ENCODE peak calls at places on chromosome 12, in six cellular contexts. One of them, this sample, is unnamed. For H3K4me1, the result is how much of the 10 kb centered on the place peaks cover.

GRCh38 chr12:26114720-26115406 is 10.0 kb downstream of the BHLHE41 start:
- DNase-seq in CD8-positive, alpha-beta memory T cell: no peak
- DNase-seq in cardiac muscle cell: no peak
- DNase-seq in foreskin keratinocyte: no peak
- DNase-seq in Peyer's patch: no peak
- DNase-seq in IMR-90: no peak
- DNase-seq in this sample: no peak

GRCh38 chr12:20567413-20567812 is 127.7 kb upstream of the SLCO1C1 start:
- DNase-seq in foreskin keratinocyte: no peak
- DNase-seq in IMR-90: peak
- DNase-seq in cardiac muscle cell: no peak
- DNase-seq in Peyer's patch: no peak
- DNase-seq in CD8-positive, alpha-beta memory T cell: no peak
- DNase-seq in this sample: no peak

GRCh38 chr12:92908108-92908507 is 21.0 kb downstream of the EEA1 start:
- DNase-seq in cardiac muscle cell: no peak
- DNase-seq in CD8-positive, alpha-beta memory T cell: no peak
- DNase-seq in IMR-90: no peak
- DNase-seq in foreskin keratinocyte: no peak
- DNase-seq in Peyer's patch: no peak
- DNase-seq in this sample: no peak

GRCh38 chr12:57111046-57111698 is at the start of gene STAT6:
- DNase-seq in cardiac muscle cell: peak
- DNase-seq in foreskin keratinocyte: peak
- DNase-seq in IMR-90: peak
- DNase-seq in Peyer's patch: peak
- DNase-seq in CD8-positive, alpha-beta memory T cell: peak
- DNase-seq in this sample: peak

GRCh38 chr12:119727600-119728436 is 59.9 kb downstream of the PRKAB1 start:
- DNase-seq in cardiac muscle cell: no peak
- DNase-seq in IMR-90: no peak
- DNase-seq in Peyer's patch: no peak
- DNase-seq in CD8-positive, alpha-beta memory T cell: no peak
- DNase-seq in foreskin keratinocyte: no peak
- DNase-seq in this sample: no peak

GRCh38 chr12:121983546-121984205 is 38.0 kb upstream of the BCL7A start:
- DNase-seq in CD8-positive, alpha-beta memory T cell: no peak
- DNase-seq in Peyer's patch: no peak
- DNase-seq in cardiac muscle cell: no peak
- DNase-seq in IMR-90: no peak
- DNase-seq in foreskin keratinocyte: no peak
- DNase-seq in this sample: no peak

GRCh38 chr12:49827351-49828099 is 688 bp downstream of the NCKAP5L start:
- DNase-seq in IMR-90: peak
- DNase-seq in Peyer's patch: peak
- DNase-seq in CD8-positive, alpha-beta memory T cell: peak
- DNase-seq in foreskin keratinocyte: peak
- DNase-seq in cardiac muscle cell: peak
- DNase-seq in this sample: peak

GRCh38 chr12:50218386-50218785 is 51.2 kb upstream of the CERS5 start:
- DNase-seq in IMR-90: peak
- DNase-seq in cardiac muscle cell: no peak
- DNase-seq in foreskin keratinocyte: peak
- DNase-seq in CD8-positive, alpha-beta memory T cell: no peak
- DNase-seq in Peyer's patch: no peak
- DNase-seq in this sample: no peak

GRCh38 chr12:109888179-109889020 is 8.1 kb upstream of the GLTP start:
- DNase-seq in cardiac muscle cell: no peak
- DNase-seq in Peyer's patch: no peak
- DNase-seq in CD8-positive, alpha-beta memory T cell: peak
- DNase-seq in foreskin keratinocyte: peak
- DNase-seq in IMR-90: peak
- DNase-seq in this sample: no peak

GRCh38 chr12:111192657-111193056 is 176.2 kb downstream of the PHETA1 start:
- DNase-seq in cardiac muscle cell: no peak
- DNase-seq in foreskin keratinocyte: peak
- DNase-seq in IMR-90: no peak
- DNase-seq in Peyer's patch: no peak
- DNase-seq in CD8-positive, alpha-beta memory T cell: no peak
- DNase-seq in this sample: no peak

GRCh38 chr12:47032644-47033043 is 46.8 kb upstream of the PCED1B start:
- DNase-seq in foreskin keratinocyte: peak
- DNase-seq in cardiac muscle cell: peak
- DNase-seq in IMR-90: peak
- DNase-seq in Peyer's patch: no peak
- DNase-seq in CD8-positive, alpha-beta memory T cell: no peak
- DNase-seq in this sample: no peak

GRCh38 chr12:108750471-108751402 is 19.4 kb upstream of the CORO1C start:
- DNase-seq in foreskin keratinocyte: no peak
- DNase-seq in CD8-positive, alpha-beta memory T cell: no peak
- DNase-seq in cardiac muscle cell: no peak
- DNase-seq in Peyer's patch: peak
- DNase-seq in IMR-90: no peak
- DNase-seq in this sample: no peak

GRCh38 chr12:64088431-64089349 is 133.4 kb downstream of the KICS2 start:
- DNase-seq in CD8-positive, alpha-beta memory T cell: no peak
- DNase-seq in Peyer's patch: peak
- DNase-seq in IMR-90: peak
- DNase-seq in cardiac muscle cell: peak
- DNase-seq in foreskin keratinocyte: peak
- DNase-seq in this sample: no peak

GRCh38 chr12:123916729-123917128 is 55.9 kb downstream of the CCDC92 start:
- DNase-seq in IMR-90: peak
- DNase-seq in CD8-positive, alpha-beta memory T cell: peak
- DNase-seq in Peyer's patch: no peak
- DNase-seq in foreskin keratinocyte: peak
- DNase-seq in cardiac muscle cell: no peak
- DNase-seq in this sample: no peak

GRCh38 chr12:6553051-6553868 is 2.6 kb downstream of the IFFO1 start:
- DNase-seq in cardiac muscle cell: no peak
- DNase-seq in Peyer's patch: no peak
- DNase-seq in IMR-90: peak
- DNase-seq in foreskin keratinocyte: no peak
- DNase-seq in CD8-positive, alpha-beta memory T cell: no peak
- DNase-seq in this sample: peak

GRCh38 chr12:6552140-6552551 is 3.7 kb downstream of the IFFO1 start:
- DNase-seq in CD8-positive, alpha-beta memory T cell: no peak
- DNase-seq in foreskin keratinocyte: no peak
- DNase-seq in cardiac muscle cell: peak
- DNase-seq in Peyer's patch: no peak
- DNase-seq in IMR-90: no peak
- DNase-seq in this sample: peak

GRCh38 chr12:6550294-6551062 is 5.4 kb downstream of the IFFO1 start:
- DNase-seq in CD8-positive, alpha-beta memory T cell: no peak
- DNase-seq in IMR-90: no peak
- DNase-seq in cardiac muscle cell: no peak
- DNase-seq in Peyer's patch: peak
- DNase-seq in foreskin keratinocyte: no peak
- DNase-seq in this sample: no peak

GRCh38 chr12:6551063-6551461 is 4.8 kb downstream of the IFFO1 start:
- DNase-seq in foreskin keratinocyte: no peak
- DNase-seq in CD8-positive, alpha-beta memory T cell: no peak
- DNase-seq in IMR-90: no peak
- DNase-seq in Peyer's patch: peak
- DNase-seq in cardiac muscle cell: no peak
- DNase-seq in this sample: peak

GRCh38 chr12:6551496-6552139 is 4.2 kb downstream of the IFFO1 start:
- DNase-seq in IMR-90: peak
- DNase-seq in cardiac muscle cell: no peak
- DNase-seq in Peyer's patch: no peak
- DNase-seq in CD8-positive, alpha-beta memory T cell: no peak
- DNase-seq in foreskin keratinocyte: peak
- DNase-seq in this sample: peak
- H3K4me1 ChIP-seq in IMR-90: half or more
- H3K4me1 ChIP-seq in cardiac muscle cell: under half
- H3K4me1 ChIP-seq in Peyer's patch: under half
- H3K4me1 ChIP-seq in CD8-positive, alpha-beta memory T cell: under half
- H3K4me1 ChIP-seq in foreskin keratinocyte: under half
- H3K4me1 ChIP-seq in this sample: under half

GRCh38 chr12:53198470-53199110 is 8.5 kb downstream of the ITGB7 start:
- DNase-seq in foreskin keratinocyte: no peak
- DNase-seq in IMR-90: no peak
- DNase-seq in CD8-positive, alpha-beta memory T cell: no peak
- DNase-seq in cardiac muscle cell: no peak
- DNase-seq in Peyer's patch: peak
- DNase-seq in this sample: no peak

GRCh38 chr12:53199700-53200099 is 7.4 kb downstream of the ITGB7 start:
- DNase-seq in cardiac muscle cell: no peak
- DNase-seq in IMR-90: no peak
- DNase-seq in foreskin keratinocyte: no peak
- DNase-seq in Peyer's patch: no peak
- DNase-seq in CD8-positive, alpha-beta memory T cell: no peak
- DNase-seq in this sample: no peak

GRCh38 chr12:53200458-53201169 is 6.4 kb downstream of the ITGB7 start:
- DNase-seq in cardiac muscle cell: no peak
- DNase-seq in Peyer's patch: peak
- DNase-seq in IMR-90: no peak
- DNase-seq in CD8-positive, alpha-beta memory T cell: no peak
- DNase-seq in foreskin keratinocyte: no peak
- DNase-seq in this sample: no peak

GRCh38 chr12:53201170-53201541 is 5.9 kb downstream of the ITGB7 start:
- DNase-seq in IMR-90: peak
- DNase-seq in Peyer's patch: no peak
- DNase-seq in cardiac muscle cell: no peak
- DNase-seq in CD8-positive, alpha-beta memory T cell: no peak
- DNase-seq in foreskin keratinocyte: no peak
- DNase-seq in this sample: no peak

GRCh38 chr12:53200107-53200457 is 7.0 kb downstream of the ITGB7 start:
- DNase-seq in cardiac muscle cell: no peak
- DNase-seq in Peyer's patch: peak
- DNase-seq in CD8-positive, alpha-beta memory T cell: no peak
- DNase-seq in IMR-90: no peak
- DNase-seq in foreskin keratinocyte: no peak
- DNase-seq in this sample: no peak
- H3K4me1 ChIP-seq in cardiac muscle cell: under half
- H3K4me1 ChIP-seq in Peyer's patch: under half
- H3K4me1 ChIP-seq in CD8-positive, alpha-beta memory T cell: half or more
- H3K4me1 ChIP-seq in IMR-90: under half
- H3K4me1 ChIP-seq in foreskin keratinocyte: under half
- H3K4me1 ChIP-seq in this sample: under half

GRCh38 chr12:116156614-116157013 is 120.9 kb downstream of the MED13L start:
- DNase-seq in Peyer's patch: no peak
- DNase-seq in cardiac muscle cell: no peak
- DNase-seq in CD8-positive, alpha-beta memory T cell: no peak
- DNase-seq in IMR-90: no peak
- DNase-seq in foreskin keratinocyte: no peak
- DNase-seq in this sample: no peak
- H3K4me1 ChIP-seq in Peyer's patch: under half
- H3K4me1 ChIP-seq in cardiac muscle cell: half or more
- H3K4me1 ChIP-seq in CD8-positive, alpha-beta memory T cell: under half
- H3K4me1 ChIP-seq in IMR-90: under half
- H3K4me1 ChIP-seq in foreskin keratinocyte: under half
- H3K4me1 ChIP-seq in this sample: half or more

GRCh38 chr12:131724534-131724933 is 13.6 kb downstream of the SFSWAP start:
- DNase-seq in cardiac muscle cell: no peak
- DNase-seq in foreskin keratinocyte: no peak
- DNase-seq in CD8-positive, alpha-beta memory T cell: no peak
- DNase-seq in IMR-90: peak
- DNase-seq in Peyer's patch: no peak
- DNase-seq in this sample: no peak
- H3K4me1 ChIP-seq in cardiac muscle cell: under half
- H3K4me1 ChIP-seq in foreskin keratinocyte: under half
- H3K4me1 ChIP-seq in CD8-positive, alpha-beta memory T cell: under half
- H3K4me1 ChIP-seq in IMR-90: under half
- H3K4me1 ChIP-seq in Peyer's patch: under half
- H3K4me1 ChIP-seq in this sample: under half

DNA sequence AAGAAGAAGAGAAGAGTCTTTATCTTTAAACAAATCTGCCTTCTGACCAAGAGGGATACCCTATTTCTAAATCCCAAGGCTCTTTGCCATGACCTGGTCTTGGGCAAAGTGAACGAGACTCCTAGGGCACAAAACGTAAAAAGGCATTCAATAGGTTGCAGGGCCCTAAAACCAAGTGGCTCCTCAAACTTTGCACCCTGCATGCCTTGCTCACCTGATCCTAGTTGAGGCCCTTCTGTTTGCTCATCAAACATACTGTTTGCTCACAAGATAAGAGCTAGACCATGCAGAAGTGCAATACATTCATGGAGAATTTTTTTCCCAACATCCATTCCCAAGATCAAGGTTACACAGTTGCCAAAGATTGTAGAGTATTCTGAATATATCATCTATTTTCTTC is 7.9 kb upstream of the PRH1 start:
- DNase-seq in Peyer's patch: no peak
- DNase-seq in cardiac muscle cell: no peak
- DNase-seq in IMR-90: no peak
- DNase-seq in foreskin keratinocyte: no peak
- DNase-seq in CD8-positive, alpha-beta memory T cell: no peak
- DNase-seq in this sample: no peak
- H3K4me1 ChIP-seq in Peyer's patch: under half
- H3K4me1 ChIP-seq in cardiac muscle cell: under half
- H3K4me1 ChIP-seq in IMR-90: under half
- H3K4me1 ChIP-seq in foreskin keratinocyte: under half
- H3K4me1 ChIP-seq in CD8-positive, alpha-beta memory T cell: under half
- H3K4me1 ChIP-seq in this sample: under half

DNA sequence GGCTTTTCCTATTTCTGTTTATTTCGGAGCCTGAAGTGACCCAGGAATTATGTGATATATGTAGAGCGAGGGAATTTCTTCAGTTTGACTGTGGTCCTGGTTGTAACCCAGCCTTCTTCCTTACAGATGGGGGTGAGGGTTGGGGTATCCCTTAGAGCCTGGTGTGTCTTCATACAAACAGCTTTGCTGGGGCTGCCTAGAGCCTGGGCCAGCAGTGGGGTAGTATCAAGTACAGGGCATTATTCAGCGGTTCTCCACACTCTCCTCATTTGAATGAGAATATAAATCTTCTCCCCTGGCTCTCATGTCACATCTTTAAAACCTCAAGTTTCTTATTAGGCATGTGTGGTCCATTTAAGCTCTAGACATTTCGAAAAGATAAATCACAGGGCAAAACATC is 93.9 kb downstream of the ETV6 start:
- DNase-seq in cardiac muscle cell: no peak
- DNase-seq in Peyer's patch: no peak
- DNase-seq in foreskin keratinocyte: no peak
- DNase-seq in IMR-90: no peak
- DNase-seq in CD8-positive, alpha-beta memory T cell: no peak
- DNase-seq in this sample: no peak
- H3K4me1 ChIP-seq in cardiac muscle cell: under half
- H3K4me1 ChIP-seq in Peyer's patch: under half
- H3K4me1 ChIP-seq in foreskin keratinocyte: under half
- H3K4me1 ChIP-seq in IMR-90: under half
- H3K4me1 ChIP-seq in CD8-positive, alpha-beta memory T cell: under half
- H3K4me1 ChIP-seq in this sample: under half